ENCODE peak calls at places on chromosomes 13 and 19, in ten cellular contexts. C is activated effector memory CD4-positive, alpha-beta T cell treated with anti-CD3 and anti-CD28 coated beads, Interleukin-2, amount 50 U/mL, for 16 hours; N is stimulated activated CD4-positive, alpha-beta T cell treated with anti-CD3 and anti-CD28 coated beads, Interleukin-4, amount 100 ng/mL, for 1 hour; M is A549; X is ELR; W is amygdala; P is midbrain; V is AG04450; U is GM12878; F is hypothalamus. J is an unnamed sample.

GRCh38 chr13:66794340-66795031 is 435.6 kb downstream of the PCDH9 start:
- DNase-seq in C (no peak), N (no peak), M (no peak), X (no peak), W (no peak), P (no peak), V (no peak), U (no peak), F (no peak), J (no peak)

GRCh38 chr13:101291216-101291615 is 125.1 kb downstream of the NALCN start:
- DNase-seq in C (no peak), N (no peak), M (no peak), X (no peak), W (no peak), P (no peak), V (no peak), U (no peak), F (no peak), J (no peak)

GRCh38 chr19:11535792-11536595 is 2.7 kb upstream of the CNN1 start:
- DNase-seq in C (peak; percentile 95), N (peak; percentile 85), M (peak; percentile 88), X (peak; percentile 90), W (peak; percentile 86), P (peak; percentile 88), V (peak; percentile 70), U (no peak), F (peak; percentile 61), J (peak; percentile 96)

GRCh38 chr19:5281588-5281987 is 59.0 kb downstream of the PTPRS start:
- DNase-seq in C (no peak), N (no peak), M (no peak), X (no peak), W (no peak), P (no peak), V (no peak), U (no peak), F (no peak), J (no peak)

GRCh38 chr13:30774214-30774730 is 38.9 kb downstream of the ALOX5AP start:
- DNase-seq in C (peak; percentile 69), N (no peak), M (no peak), X (no peak), W (no peak), P (no peak), V (no peak), U (no peak), F (no peak), J (no peak)

GRCh38 chr13:101916108-101916757 is 463.8 kb downstream of the ITGBL1 start:
- DNase-seq in C (no peak), N (no peak), M (peak; percentile 37), X (peak; percentile 28), W (peak; percentile 48), P (no peak), V (no peak), U (no peak), F (no peak), J (no peak)

GRCh38 chr13:109212630-109213029 is 573.8 kb downstream of the IRS2 start:
- DNase-seq in C (no peak), N (no peak), M (no peak), X (no peak), W (no peak), P (no peak), V (no peak), U (no peak), F (no peak), J (no peak)

GRCh38 chr13:66933994-66934393 is 296.1 kb downstream of the PCDH9 start:
- DNase-seq in C (no peak), N (no peak), M (peak; percentile 94), X (peak; percentile 96), W (no peak), P (no peak), V (peak; percentile 46), U (no peak), F (no peak), J (no peak)

GRCh38 chr13:20125129-20125782 is 35.6 kb downstream of the GJA3 start:
- DNase-seq in C (peak; percentile 31), N (no peak), M (no peak), X (peak; percentile 61), W (no peak), P (peak; percentile 35), V (no peak), U (no peak), F (no peak), J (no peak)

GRCh38 chr19:42420055-42420544 is 7.1 kb downstream of the LIPE start:
- DNase-seq in C (peak; percentile 93), N (peak; percentile 79), M (peak; percentile 89), X (peak; percentile 66), W (peak; percentile 28), P (peak; percentile 37), V (no peak), U (no peak), F (no peak), J (peak; percentile 57)

GRCh38 chr13:98730441-98730840 is 22.0 kb downstream of the SLC15A1 start:
- DNase-seq in C (no peak), N (no peak), M (no peak), X (no peak), W (no peak), P (no peak), V (no peak), U (no peak), F (no peak), J (no peak)

GRCh38 chr19:3276341-3276799 is 51.9 kb downstream of the CELF5 start:
- DNase-seq in C (peak; percentile 78), N (peak; percentile 44), M (peak; percentile 83), X (peak; percentile 40), W (no peak), P (no peak), V (no peak), U (no peak), F (no peak), J (no peak)

GRCh38 chr13:40672310-40673060 is 6.0 kb upstream of the FOXO1 start:
- DNase-seq in C (no peak), N (no peak), M (peak; percentile 70), X (peak; percentile 82), W (no peak), P (no peak), V (peak; percentile 15), U (no peak), F (no peak), J (no peak)

GRCh38 chr19:32318884-32319520 is 26.4 kb upstream of the ZNF507 start:
- DNase-seq in C (no peak), N (no peak), M (peak; percentile 68), X (peak; percentile 42), W (no peak), P (no peak), V (no peak), U (no peak), F (no peak), J (no peak)

GRCh38 chr19:36151144-36152051 is 849 bp downstream of the COX7A1 start:
- DNase-seq in C (no peak), N (no peak), M (no peak), X (no peak), W (no peak), P (no peak), V (no peak), U (no peak), F (no peak), J (no peak)

GRCh38 chr13:26983533-26984315 is 187.9 kb downstream of the USP12 start:
- DNase-seq in C (no peak), N (no peak), M (no peak), X (peak; percentile 67), W (no peak), P (no peak), V (no peak), U (no peak), F (no peak), J (no peak)

GRCh38 chr13:65725001-65725400 is 1505.1 kb downstream of the PCDH9 start:
- DNase-seq in C (no peak), N (no peak), M (no peak), X (no peak), W (no peak), P (no peak), V (no peak), U (no peak), F (no peak), J (no peak)

GRCh38 chr13:95494082-95494681 is 58.3 kb upstream of the CLDN10 start:
- DNase-seq in C (no peak), N (no peak), M (peak; percentile 75), X (peak; percentile 66), W (no peak), P (peak; percentile 36), V (peak; percentile 29), U (no peak), F (no peak), J (no peak)

GRCh38 chr19:33755314-33756020 is 41.2 kb upstream of the KCTD15 start:
- DNase-seq in C (no peak), N (no peak), M (no peak), X (no peak), W (no peak), P (no peak), V (no peak), U (no peak), F (no peak), J (no peak)

GRCh38 chr13:41224113-41225110 is 30.0 kb upstream of the KBTBD7 start:
- DNase-seq in C (no peak), N (no peak), M (no peak), X (peak; percentile 90), W (no peak), P (no peak), V (peak; percentile 44), U (no peak), F (no peak), J (no peak)

GRCh38 chr19:43337737-43338136 is 15.7 kb upstream of the CD177 start:
- DNase-seq in C (no peak), N (no peak), M (no peak), X (no peak), W (no peak), P (no peak), V (no peak), U (no peak), F (no peak), J (no peak)

GRCh38 chr19:10899171-10899653 is 27.9 kb downstream of the CARM1 start:
- DNase-seq in C (no peak), N (no peak), M (no peak), X (no peak), W (peak; percentile 56), P (no peak), V (no peak), U (no peak), F (no peak), J (no peak)

GRCh38 chr13:31781064-31781463 is 41.7 kb downstream of the RXFP2 start:
- DNase-seq in C (no peak), N (no peak), M (no peak), X (peak; percentile 46), W (no peak), P (no peak), V (no peak), U (no peak), F (no peak), J (no peak)

GRCh38 chr13:25453966-25454365 is 82.2 kb downstream of the ATP8A2 start:
- DNase-seq in C (no peak), N (no peak), M (no peak), X (no peak), W (no peak), P (no peak), V (no peak), U (no peak), F (no peak), J (no peak)